ENCODE peak calls at places on chromosomes 13 and 19, in six cellular contexts. H is sigmoid colon, A is stomach, E is prostate gland, Z is SK-N-SH, K is upper lobe of left lung. Y is an unnamed sample.

GRCh38 chr13:99766641-99767045 is 204.9 kb downstream of the ZIC5 start:
- DNase-seq in Z (no peak), A (no peak), E (no peak), K (no peak), H (no peak), Y (no peak)

GRCh38 chr13:78787189-78787588 is 128.2 kb upstream of the OBI1 start:
- DNase-seq in K (no peak), Z (no peak), H (no peak), E (no peak), A (no peak), Y (no peak)

GRCh38 chr13:42498521-42498920 is 75.4 kb upstream of the TNFSF11 start:
- DNase-seq in A (no peak), E (no peak), Z (no peak), H (no peak), K (no peak), Y (no peak)

GRCh38 chr19:31111741-31112140 is 237.5 kb downstream of the TSHZ3 start:
- DNase-seq in K (no peak), E (no peak), H (no peak), A (no peak), Z (no peak), Y (no peak)

GRCh38 chr13:41955605-41956004 is 5.3 kb downstream of the VWA8 start:
- DNase-seq in Z (no peak), H (no peak), A (no peak), K (no peak), E (no peak), Y (no peak)

GRCh38 chr13:43830481-43830873 is 43.7 kb upstream of the ENOX1 start:
- DNase-seq in K (no peak), E (no peak), H (no peak), A (no peak), Z (no peak), Y (no peak)

GRCh38 chr13:59906413-59907027 is 257.2 kb downstream of the DIAPH3 start:
- DNase-seq in K (no peak), H (no peak), Z (peak), E (no peak), A (no peak), Y (no peak)

GRCh38 chr19:22634450-22634827 is 315 bp downstream of the ZNF492 start:
- DNase-seq in A (no peak), Z (peak), E (no peak), H (no peak), K (peak), Y (no peak)

GRCh38 chr19:46404039-46404883 is 9.1 kb downstream of the CCDC8 start:
- DNase-seq in Z (no peak), E (peak), A (peak), K (peak), H (peak), Y (no peak)

GRCh38 chr19:33446918-33447293 is 73.4 kb downstream of the CEBPG start:
- DNase-seq in K (no peak), H (peak), E (no peak), Z (no peak), A (no peak), Y (no peak)

GRCh38 chr19:18749362-18750231 is 41.5 kb downstream of the COMP start:
- DNase-seq in Z (no peak), E (no peak), H (no peak), K (peak), A (no peak), Y (no peak)

GRCh38 chr13:36086117-36086516 is 45.1 kb downstream of the DCLK1 start:
- DNase-seq in H (no peak), Z (peak), A (no peak), E (no peak), K (no peak), Y (no peak)

GRCh38 chr19:709965-710714 is 1.4 kb downstream of the PALM start:
- DNase-seq in H (peak), A (no peak), E (no peak), Z (peak), K (peak), Y (no peak)

GRCh38 chr13:36357692-36358091 is 11.5 kb upstream of the SPART start:
- DNase-seq in A (no peak), H (peak), E (peak), K (no peak), Z (no peak), Y (no peak)

GRCh38 chr19:40640744-40641143 is 39.6 kb downstream of the LTBP4 start:
- DNase-seq in E (no peak), H (peak), A (no peak), K (no peak), Z (no peak), Y (no peak)

GRCh38 chr13:32165791-32166190 is 134.2 kb downstream of the FRY start:
- DNase-seq in A (no peak), E (no peak), H (peak), Z (no peak), K (no peak), Y (no peak)

GRCh38 chr13:29081036-29081435 is 260.9 kb downstream of the MTUS2 start:
- DNase-seq in Z (no peak), A (no peak), H (no peak), K (no peak), E (no peak), Y (no peak)

GRCh38 chr13:32475403-32475802 is 47.5 kb upstream of the N4BP2L1 start:
- DNase-seq in H (no peak), Z (no peak), A (no peak), E (no peak), K (no peak), Y (no peak)

GRCh38 chr19:46722004-46722380 is 5.1 kb upstream of the PRKD2 start:
- DNase-seq in H (peak), E (no peak), K (no peak), Z (no peak), A (no peak), Y (no peak)

GRCh38 chr19:23345838-23346237 is 49.4 kb downstream of the ZNF91 start:
- DNase-seq in H (no peak), K (no peak), Z (no peak), A (no peak), E (no peak), Y (no peak)

GRCh38 chr13:100881291-100881864 is 206.8 kb upstream of the TMTC4 start:
- DNase-seq in Z (peak), K (no peak), E (no peak), H (no peak), A (no peak), Y (no peak)

GRCh38 chr13:95087746-95088305 is 213.4 kb downstream of the ABCC4 start:
- DNase-seq in E (no peak), K (no peak), H (no peak), A (no peak), Z (no peak), Y (no peak)

GRCh38 chr13:74795526-74795925 is 661.3 kb upstream of the KLF12 start:
- DNase-seq in H (no peak), E (no peak), A (no peak), Z (no peak), K (no peak), Y (no peak)

GRCh38 chr13:51704399-51705306 is 99.3 kb downstream of the DHRS12 start:
- DNase-seq in H (no peak), Z (no peak), E (no peak), K (no peak), A (no peak), Y (no peak)

GRCh38 chr13:51584731-51585191 is 499 bp downstream of the WDFY2 start:
- DNase-seq in E (peak), Z (peak), H (peak), A (peak), K (peak), Y (peak)

GRCh38 chr13:98199480-98199879 is 22.4 kb upstream of the RNF113B start:
- DNase-seq in A (no peak), K (no peak), E (no peak), H (no peak), Z (no peak), Y (no peak)

GRCh38 chr13:74040200-74040599 is 94.0 kb downstream of the KLF12 start:
- DNase-seq in E (no peak), H (no peak), A (peak), Z (peak), K (no peak), Y (no peak)

GRCh38 chr13:93270769-93271753 is 44.5 kb downstream of the GPC6 start:
- DNase-seq in H (no peak), K (no peak), A (no peak), E (no peak), Z (peak), Y (no peak)

GRCh38 chr19:17680235-17680722 is 7.9 kb downstream of the UNC13A start:
- DNase-seq in A (peak), Z (no peak), E (no peak), H (peak), K (peak), Y (peak)

GRCh38 chr19:36058481-36059179 is 3.9 kb downstream of the WDR62 start:
- DNase-seq in A (no peak), H (no peak), Z (no peak), E (no peak), K (no peak), Y (no peak)

GRCh38 chr13:89577301-89577700 is 1770.2 kb upstream of the MIR17HG start:
- DNase-seq in A (no peak), E (no peak), Z (no peak), H (no peak), K (no peak), Y (no peak)

GRCh38 chr13:21657538-21657937 is 13.3 kb upstream of the FGF9 start:
- DNase-seq in A (no peak), E (no peak), K (no peak), H (no peak), Z (no peak), Y (no peak)

GRCh38 chr19:53394522-53394973 is 401 bp upstream of the ZNF765 start:
- DNase-seq in E (no peak), H (peak), A (peak), Z (peak), K (peak), Y (peak)

GRCh38 chr19:8107301-8107903 is 42.0 kb downstream of the FBN3 start:
- DNase-seq in A (no peak), K (no peak), E (no peak), Z (no peak), H (no peak), Y (no peak)

GRCh38 chr19:33487901-33488817 is 33.4 kb downstream of the PEPD start:
- DNase-seq in E (no peak), K (no peak), Z (peak), A (no peak), H (peak), Y (no peak)

GRCh38 chr13:100650321-100650720 is 24.3 kb downstream of the TMTC4 start:
- DNase-seq in Z (no peak), K (no peak), E (no peak), A (no peak), H (no peak), Y (no peak)

GRCh38 chr13:32225494-32225931 is 89.7 kb downstream of the ZAR1L start:
- DNase-seq in Z (no peak), K (no peak), E (no peak), A (no peak), H (no peak), Y (no peak)

GRCh38 chr13:82803341-82803740 is 1078.9 kb downstream of the SLITRK1 start:
- DNase-seq in Z (no peak), H (no peak), A (no peak), K (no peak), E (no peak), Y (no peak)

GRCh38 chr13:98822238-98822606 is 69.8 kb upstream of the SLC15A1 start:
- DNase-seq in A (no peak), E (no peak), K (no peak), H (no peak), Z (peak), Y (no peak)

DNA sequence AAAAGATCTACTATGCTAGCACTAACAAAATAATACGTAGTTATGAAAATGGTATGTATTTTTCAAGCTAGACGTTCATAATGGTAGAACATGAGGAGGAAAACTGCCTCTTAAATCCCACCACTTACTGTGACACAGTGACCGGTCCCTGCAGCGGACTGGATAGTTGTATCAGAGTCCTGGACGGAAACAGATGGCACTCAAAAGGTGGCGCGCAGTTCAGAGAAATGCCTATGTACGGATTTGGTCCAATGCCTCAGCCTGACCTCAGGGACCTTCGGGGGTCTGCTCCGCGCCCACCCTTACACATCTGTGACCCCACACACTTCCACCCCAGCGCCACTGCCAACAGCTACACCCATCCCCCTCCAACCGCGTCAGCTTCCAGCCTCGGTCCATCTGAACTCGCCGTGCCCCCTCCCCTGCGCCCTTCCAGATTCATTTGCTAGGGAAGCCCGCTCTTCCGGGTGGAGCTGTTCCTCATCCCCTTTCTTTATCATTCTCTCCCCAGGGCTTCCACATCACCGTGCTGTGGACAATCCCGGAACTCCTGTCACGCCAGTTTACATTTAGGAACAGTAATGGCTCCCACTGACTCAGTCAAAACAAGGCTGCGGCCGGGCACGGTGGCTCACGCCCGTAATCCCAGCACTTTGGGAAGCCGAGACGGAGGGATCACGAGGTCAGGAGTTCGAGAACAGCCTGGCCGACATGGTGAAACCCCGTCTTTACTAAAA is 794 bp upstream of the LENG8 start:
- DNase-seq in Z (peak), E (peak), H (peak), K (peak), A (no peak), Y (peak)
- TF ChIP-seq POLR2AphosphoS5 in Z (no peak), E (no peak), H (no peak), K (no peak), A (peak), Y (no peak)

GRCh38 chr19:12784394-12784870 is 6.9 kb upstream of the JUNB start:
- DNase-seq in A (no peak), Z (no peak), E (no peak), K (no peak), H (no peak), Y (no peak)

GRCh38 chr19:12784871-12785430 is 6.3 kb upstream of the JUNB start:
- DNase-seq in H (no peak), A (no peak), E (peak), K (no peak), Z (peak), Y (no peak)

GRCh38 chr19:12786950-12787349 is 4.3 kb upstream of the JUNB start:
- DNase-seq in Z (no peak), E (no peak), A (no peak), K (no peak), H (no peak), Y (no peak)

GRCh38 chr19:12786149-12786870 is 5.0 kb upstream of the JUNB start:
- DNase-seq in H (peak), K (peak), Z (peak), E (peak), A (peak), Y (peak)

GRCh38 chr19:12785431-12786011 is 5.8 kb upstream of the JUNB start:
- DNase-seq in E (no peak), H (no peak), K (no peak), A (no peak), Z (no peak), Y (no peak)
- TF ChIP-seq POLR2AphosphoS5 in E (no peak), H (no peak), K (no peak), A (no peak), Z (no peak), Y (no peak)

DNA sequence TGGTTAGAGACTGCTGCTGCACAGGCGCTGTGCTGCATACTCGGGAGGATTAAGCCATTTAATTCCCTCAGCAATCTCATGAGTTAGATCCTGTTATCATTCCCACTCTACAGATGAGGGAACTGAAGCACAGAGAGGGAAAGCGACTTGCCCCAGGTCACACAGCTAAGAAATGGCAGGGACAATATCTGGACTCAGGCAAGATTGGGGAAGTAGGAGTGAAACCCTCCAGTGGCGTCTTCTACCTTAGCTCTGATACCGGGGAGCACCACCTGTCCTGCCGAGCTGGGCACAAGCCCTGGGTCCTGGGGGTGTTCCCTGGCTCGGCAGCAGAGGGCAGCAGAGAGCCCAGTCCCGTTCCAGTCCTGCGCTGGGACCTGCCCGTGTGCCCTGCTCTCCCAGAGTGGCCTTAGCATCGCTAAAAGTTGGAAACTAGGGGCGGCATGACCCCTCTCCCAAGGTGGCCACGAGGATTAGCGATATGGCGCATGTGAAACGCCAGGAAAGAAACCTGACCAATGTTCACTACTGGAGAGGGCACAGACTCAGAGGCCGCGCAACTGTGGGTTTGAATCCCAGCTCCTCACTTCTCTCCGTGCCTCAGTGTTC is 20.5 kb downstream of the CYTH2 start:
- DNase-seq in K (peak), A (peak), E (peak), H (peak), Z (peak), Y (no peak)
- TF ChIP-seq POLR2AphosphoS5 in K (no peak), A (no peak), E (no peak), H (no peak), Z (no peak), Y (no peak)

GRCh38 chr13:108349269-108349668 is 79.8 kb downstream of the TNFSF13B start:
- DNase-seq in A (no peak), E (no peak), H (no peak), Z (no peak), K (no peak), Y (no peak)

GRCh38 chr13:108357228-108357627 is 87.7 kb downstream of the TNFSF13B start:
- DNase-seq in E (no peak), A (no peak), K (no peak), H (no peak), Z (no peak), Y (no peak)

GRCh38 chr13:108352599-108352998 is 83.1 kb downstream of the TNFSF13B start:
- DNase-seq in A (no peak), K (no peak), H (no peak), Z (no peak), E (no peak), Y (no peak)
- TF ChIP-seq POLR2AphosphoS5 in A (no peak), K (no peak), H (no peak), Z (no peak), E (no peak), Y (no peak)

GRCh38 chr19:44809856-44810554 is 1.1 kb downstream of the BCAM start:
- DNase-seq in E (no peak), H (no peak), A (no peak), Z (no peak), K (peak), Y (no peak)

GRCh38 chr19:44807652-44808462 is 1.0 kb upstream of the BCAM start:
- DNase-seq in H (no peak), A (peak), K (no peak), Z (peak), E (peak), Y (peak)

GRCh38 chr19:44807162-44807561 is 1.7 kb upstream of the BCAM start:
- DNase-seq in Z (no peak), A (peak), H (no peak), K (no peak), E (peak), Y (peak)

GRCh38 chr19:44810555-44811447 is 1.9 kb downstream of the BCAM start:
- DNase-seq in Z (no peak), A (no peak), H (no peak), E (no peak), K (peak), Y (no peak)

DNA sequence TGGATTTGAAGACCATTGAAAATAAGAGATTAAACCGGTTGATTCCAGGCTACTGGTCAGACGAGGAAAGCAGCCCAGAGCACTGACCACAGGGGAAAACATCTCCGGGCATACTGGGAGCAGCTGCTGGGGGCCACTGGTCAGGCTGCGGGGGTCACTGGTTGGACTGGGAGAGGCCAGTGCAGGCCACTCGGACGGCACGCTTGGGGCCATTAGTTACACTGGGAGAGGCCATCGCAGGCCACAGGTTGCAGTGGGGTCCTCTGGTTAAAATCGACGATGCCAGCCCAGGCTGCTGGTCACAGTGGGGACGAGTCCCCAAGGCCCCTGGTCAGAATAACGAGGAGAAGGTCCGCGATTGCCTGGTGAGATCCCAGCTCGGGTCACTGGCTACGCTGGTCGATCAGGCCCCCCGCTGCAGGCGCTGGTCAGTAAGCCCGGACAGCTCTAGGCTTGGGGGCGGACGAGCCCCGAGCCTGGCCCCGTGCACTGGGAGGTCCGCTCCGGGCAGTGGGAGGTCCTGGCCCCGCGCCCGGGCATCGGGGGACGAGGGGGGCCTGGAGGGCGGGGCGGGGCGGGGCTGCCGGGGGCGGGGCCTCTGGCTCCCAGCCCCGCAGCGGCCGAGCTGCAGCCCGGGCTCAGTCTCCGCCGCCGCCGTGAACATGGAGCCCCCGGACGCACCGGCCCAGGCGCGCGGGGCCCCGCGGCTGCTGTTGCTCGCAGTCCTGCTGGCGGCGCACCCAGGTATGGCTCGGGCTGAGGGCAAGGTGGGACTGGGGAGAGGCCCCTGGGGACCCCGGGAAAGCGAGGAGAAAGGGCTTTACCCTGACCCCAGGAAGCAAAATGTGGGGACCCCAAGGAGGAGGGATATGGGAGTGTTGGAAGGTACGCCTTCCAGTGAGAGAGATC is at the start of gene BCAM:
- DNase-seq in K (peak), Z (peak), A (peak), E (peak), H (peak), Y (peak)
- TF ChIP-seq POLR2AphosphoS5 in K (peak), Z (peak), A (peak), E (peak), H (peak), Y (peak)

GRCh38 chr19:49614096-49614857 is 23.3 kb downstream of the PRR12 start:
- DNase-seq in Z (no peak), H (no peak), A (no peak), E (no peak), K (peak), Y (no peak)
- TF ChIP-seq POLR2AphosphoS5 in Z (no peak), H (no peak), A (no peak), E (no peak), K (no peak), Y (no peak)